ENCODE peak calls at places on chromosomes 4 and X, in four cellular contexts. U, B, C and P are unnamed samples.
A peak's percentile ranks its signal among the peaks of the same experiment; 100 is the strongest.

GRCh38 chrX:143536176-143536575 is 18.9 kb upstream of the SPANXN3 start:
- DNase-seq in U (no peak), B (peak; percentile 39), C (no peak), P (no peak)

GRCh38 chr4:40586729-40587128 is 42.9 kb downstream of the RBM47 start:
- DNase-seq in U (no peak), B (no peak), C (no peak), P (no peak)

GRCh38 chrX:103343105-103343504 is 13.1 kb downstream of the TCEAL7 start:
- DNase-seq in U (peak; percentile 64), C (peak; percentile 74), B (peak; percentile 47), P (peak; percentile 44)

GRCh38 chrX:65750674-65751469 is 83.4 kb downstream of the MSN start:
- DNase-seq in B (no peak), C (no peak), U (no peak), P (no peak)

GRCh38 chr4:139740531-139741041 is 75.0 kb downstream of the MGST2 start:
- DNase-seq in B (peak; percentile 93), U (peak; percentile 92), C (peak; percentile 91), P (no peak)

GRCh38 chr4:152667781-152668180 is 12.0 kb downstream of the TMEM154 start:
- DNase-seq in C (no peak), U (no peak), B (no peak), P (no peak)

GRCh38 chr4:152935661-152936445 is at the start of gene FHDC1:
- DNase-seq in B (peak; percentile 84), U (no peak), C (peak; percentile 35), P (peak; percentile 58)

GRCh38 chr4:126718161-126718560 is 914.6 kb upstream of the INTU start:
- DNase-seq in U (no peak), B (no peak), C (peak; percentile 28), P (no peak)

GRCh38 chr4:8009710-8010534 is 70.3 kb upstream of the AFAP1 start:
- DNase-seq in U (no peak), C (no peak), B (no peak), P (no peak)

GRCh38 chr4:148787285-148787684 is 345.1 kb upstream of the NR3C2 start:
- DNase-seq in B (no peak), C (no peak), U (no peak), P (no peak)

GRCh38 chrX:46770006-46770816 is 11.3 kb upstream of the SLC9A7 start:
- DNase-seq in B (peak; percentile 11), C (peak; percentile 77), U (peak; percentile 9), P (no peak)

GRCh38 chrX:13923845-13924244 is 105.8 kb downstream of the GEMIN8 start:
- DNase-seq in C (no peak), B (peak; percentile 95), U (no peak), P (no peak)

GRCh38 chr4:139878050-139878449 is 212.4 kb downstream of the MGST2 start:
- DNase-seq in U (no peak), B (no peak), C (no peak), P (no peak)

GRCh38 chrX:48083212-48083611 is 11.8 kb upstream of the ZNF630 start:
- DNase-seq in B (peak; percentile 60), U (peak; percentile 53), C (peak; percentile 64), P (peak; percentile 54)

GRCh38 chr4:74158561-74159396 is 861 bp downstream of the MTHFD2L start:
- DNase-seq in B (peak; percentile 60), U (peak; percentile 56), C (peak; percentile 61), P (peak; percentile 24)

GRCh38 chr4:183485411-183486160 is 19.3 kb upstream of the ING2 start:
- DNase-seq in B (peak; percentile 36), C (peak; percentile 44), U (no peak), P (no peak)

GRCh38 chr4:139454111-139454600 is at the start of gene RAB33B:
- DNase-seq in C (no peak), U (no peak), B (no peak), P (no peak)

GRCh38 chr4:3657917-3658913 is 108.0 kb upstream of the ADRA2C start:
- DNase-seq in B (peak; percentile 9), C (peak; percentile 90), U (no peak), P (no peak)

GRCh38 chr4:19694829-19695228 is 556.9 kb upstream of the SLIT2 start:
- DNase-seq in B (no peak), U (peak; percentile 37), C (no peak), P (no peak)

GRCh38 chr4:42917316-42917715 is 24.8 kb downstream of the GRXCR1 start:
- DNase-seq in U (no peak), C (no peak), B (no peak), P (no peak)

GRCh38 chr4:183350317-183351071 is 28.3 kb upstream of the CLDN24 start:
- DNase-seq in B (no peak), U (no peak), C (peak; percentile 90), P (no peak)

GRCh38 chr4:6854098-6854744 is 55.4 kb upstream of the TBC1D14 start:
- DNase-seq in U (no peak), B (no peak), C (no peak), P (no peak)

GRCh38 chr4:5900844-5901243 is 8.0 kb upstream of the CRMP1 start:
- DNase-seq in U (no peak), B (no peak), C (no peak), P (no peak)

GRCh38 chr4:140133576-140133975 is 20.4 kb downstream of the MAML3 start:
- DNase-seq in C (peak; percentile 57), U (no peak), B (no peak), P (no peak)

GRCh38 chr4:87559090-87559837 is 30.1 kb upstream of the SPARCL1 start:
- DNase-seq in C (no peak), U (no peak), B (no peak), P (no peak)

GRCh38 chr4:6955261-6955911 is 45.8 kb downstream of the TBC1D14 start:
- DNase-seq in B (no peak), U (no peak), C (no peak), P (no peak)

GRCh38 chr4:47538516-47538915 is 53.4 kb downstream of the ATP10D start:
- DNase-seq in C (peak; percentile 29), U (no peak), B (no peak), P (no peak)

GRCh38 chr4:36283912-36284465 is 2.6 kb downstream of the DTHD1 start:
- DNase-seq in U (no peak), B (no peak), C (no peak), P (no peak)

GRCh38 chrX:71214152-71214551 is 8.9 kb upstream of the GJB1 start:
- DNase-seq in B (no peak), U (no peak), C (no peak), P (no peak)

GRCh38 chr4:37762294-37763163 is 64.0 kb upstream of the PGM2 start:
- DNase-seq in C (peak; percentile 49), U (peak; percentile 35), B (peak; percentile 80), P (no peak)

GRCh38 chr4:10089346-10089745 is 27.3 kb downstream of the WDR1 start:
- DNase-seq in U (peak; percentile 85), B (peak; percentile 38), C (no peak), P (no peak)

GRCh38 chrX:136953867-136954787 is 73.6 kb upstream of the RBMX start:
- DNase-seq in C (peak; percentile 81), B (peak; percentile 73), U (peak; percentile 51), P (peak; percentile 47)

GRCh38 chr4:17511950-17512795 is at the start of gene QDPR:
- DNase-seq in U (peak; percentile 77), B (peak; percentile 71), C (peak; percentile 93), P (peak; percentile 89)

GRCh38 chr4:53189011-53189410 is 176.8 kb downstream of the SCFD2 start:
- DNase-seq in B (no peak), C (peak; percentile 84), U (no peak), P (no peak)

GRCh38 chr4:130424211-130424610 is 1328.3 kb downstream of the C4orf33 start:
- DNase-seq in B (peak; percentile 17), U (no peak), C (no peak), P (no peak)

DNA sequence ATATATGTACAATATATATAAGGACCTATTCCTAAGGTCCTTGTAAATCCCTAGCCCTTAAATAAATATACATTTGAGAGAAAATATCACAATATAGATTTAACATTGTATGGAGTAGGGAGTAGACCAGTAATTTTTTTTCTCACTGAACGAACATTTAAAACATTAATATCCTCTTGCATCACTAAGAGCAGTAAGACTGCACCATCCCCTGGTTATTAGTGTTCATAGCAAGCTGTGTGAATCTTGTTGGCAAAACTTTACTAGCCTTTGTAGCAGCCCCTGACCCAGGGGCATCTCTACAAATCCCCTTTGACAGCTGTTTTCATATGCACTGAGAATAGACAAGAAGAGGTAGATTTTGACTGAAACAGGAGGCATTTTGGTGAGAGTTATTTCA is 146.5 kb downstream of the IL1RAPL2 start:
- DNase-seq in B (peak; percentile 16), C (no peak), U (no peak), P (no peak)
- TF ChIP-seq CTCF in B (peak; percentile 17), C (no peak), U (no peak), P (no peak)

DNA sequence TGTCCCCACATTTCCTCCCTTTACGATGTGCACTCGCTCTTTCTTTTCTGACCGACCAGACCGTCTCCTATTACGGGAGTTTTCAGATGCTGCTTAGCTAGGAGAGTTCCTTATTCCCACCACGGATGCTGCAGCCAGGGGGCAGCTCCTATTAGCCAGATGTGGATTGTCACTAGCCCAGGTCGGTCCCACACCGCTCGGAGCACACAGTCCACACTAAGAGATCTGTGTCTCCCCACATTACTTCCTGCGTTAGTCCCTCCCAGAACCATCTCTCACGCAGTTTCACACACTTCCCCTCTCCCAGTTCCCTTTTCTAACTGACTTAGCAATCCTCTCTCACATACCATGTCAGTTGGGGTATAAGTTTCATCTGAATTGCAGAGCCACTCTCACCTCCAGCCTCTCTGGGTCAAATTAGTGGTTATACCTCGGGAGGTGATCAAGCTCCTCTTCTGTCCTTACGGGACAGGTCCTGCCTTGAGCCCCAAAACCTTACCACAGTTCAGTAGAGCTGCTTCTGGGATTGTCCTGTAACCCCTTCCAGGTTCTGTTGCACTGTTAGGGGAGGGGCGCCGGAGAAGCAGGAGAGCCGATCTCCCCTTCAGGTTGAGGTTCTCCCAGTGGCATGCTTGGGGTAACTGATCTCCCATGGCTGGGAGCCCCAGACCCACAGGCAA is 28.2 kb downstream of the SULT1E1 start:
- DNase-seq in B (no peak), U (no peak), C (no peak), P (no peak)
- TF ChIP-seq CTCF in B (no peak), U (no peak), C (no peak), P (no peak)

GRCh38 chr4:154399259-154399974 is 92.2 kb downstream of the DCHS2 start:
- DNase-seq in B (peak; percentile 54), C (peak; percentile 70), U (no peak), P (no peak)
- TF ChIP-seq CTCF in B (peak; percentile 46), C (peak; percentile 41), U (no peak), P (no peak)

DNA sequence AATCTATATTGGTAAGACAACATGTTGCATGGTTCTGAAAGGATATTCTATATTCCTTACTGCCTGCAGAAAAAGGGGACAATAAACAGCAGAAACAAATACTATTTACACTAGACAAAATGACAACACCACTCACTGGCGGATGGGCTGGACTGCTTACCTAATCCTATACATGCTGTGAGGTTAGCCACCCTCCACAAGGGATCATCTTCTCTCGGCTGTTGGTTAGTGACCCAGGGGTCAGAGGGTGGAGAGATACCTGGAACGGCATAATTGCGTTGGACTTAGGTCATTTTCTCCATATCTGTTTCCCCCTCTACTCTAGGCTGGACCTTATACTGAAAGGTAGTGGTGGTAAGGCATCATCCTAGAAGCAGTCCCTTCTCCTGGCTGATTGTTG is 286.9 kb upstream of the UGT8 start:
- DNase-seq in U (no peak), C (no peak), B (no peak), P (no peak)
- TF ChIP-seq CTCF in U (no peak), C (no peak), B (no peak), P (no peak)

DNA sequence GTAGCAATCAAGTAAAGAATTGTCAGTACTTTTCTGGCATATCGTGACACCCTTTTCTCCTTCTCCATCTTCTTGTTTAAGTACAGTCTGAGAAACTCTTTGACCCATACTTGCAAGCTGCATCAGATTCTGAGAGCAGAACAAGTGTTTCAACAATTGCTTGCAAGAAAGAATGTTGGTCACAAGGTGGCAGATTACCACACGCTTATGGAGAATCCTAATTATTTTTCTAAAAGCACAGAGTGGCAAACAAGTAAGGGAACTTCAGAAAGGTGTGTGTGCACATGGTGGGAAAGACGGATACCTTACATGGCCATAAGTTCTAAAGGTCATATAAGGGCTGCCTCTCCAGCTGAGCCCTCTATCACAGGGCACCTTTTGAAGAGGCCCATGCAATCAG is 136.4 kb upstream of the FGF13 start:
- DNase-seq in U (no peak), C (peak; percentile 6), B (peak; percentile 31), P (no peak)
- TF ChIP-seq CTCF in U (no peak), C (peak; percentile 10), B (peak; percentile 34), P (no peak)